ENCODE peak calls at places on chromosomes 16 and 17, in five cellular contexts. U is astrocyte of the cerebellum, N is body of pancreas, S is GM12864, Y is pancreas. X is an unnamed sample.

GRCh38 chr16:81634380-81635121 is 144.5 kb upstream of the PLCG2 start:
- DNase-seq in U (no peak), Y (no peak), N (no peak), S (no peak), X (no peak)

GRCh38 chr16:54055191-54055590 is 231.4 kb downstream of the IRX3 start:
- DNase-seq in N (no peak), U (no peak), Y (no peak), S (no peak), X (no peak)

GRCh38 chr17:2053380-2054261 is 1.3 kb upstream of the HIC1 start:
- DNase-seq in N (peak), U (no peak), Y (peak), S (no peak), X (no peak)

GRCh38 chr17:51850206-51850605 is 308.3 kb downstream of the CA10 start:
- DNase-seq in N (no peak), U (no peak), S (no peak), Y (no peak), X (no peak)

GRCh38 chr17:36001862-36002603 is 680 bp upstream of the CCL15 start:
- DNase-seq in N (peak), S (no peak), U (no peak), Y (peak), X (peak)

GRCh38 chr16:22346463-22346862 is 28.0 kb downstream of the CDR2 start:
- DNase-seq in Y (no peak), S (no peak), U (no peak), N (no peak), X (no peak)

GRCh38 chr16:82317411-82318168 is 147.6 kb upstream of the MPHOSPH6 start:
- DNase-seq in Y (no peak), N (no peak), U (no peak), S (no peak), X (no peak)

GRCh38 chr17:80872999-80873951 is 118.4 kb upstream of the CHMP6 start:
- DNase-seq in N (no peak), Y (no peak), S (no peak), U (no peak), X (no peak)

GRCh38 chr16:29719063-29719462 is 26.7 kb downstream of the C16orf54 start:
- DNase-seq in U (no peak), N (no peak), Y (no peak), S (no peak), X (no peak)

GRCh38 chr17:41773190-41773588 is 13.3 kb downstream of the JUP start:
- DNase-seq in U (peak), N (peak), S (no peak), Y (peak), X (peak)

GRCh38 chr16:73713817-73714495 is 582.7 kb upstream of the PSMD7 start:
- DNase-seq in U (no peak), S (no peak), N (no peak), Y (no peak), X (no peak)

GRCh38 chr16:3158014-3158497 is 23.2 kb downstream of the ZNF213 start:
- DNase-seq in N (peak), S (no peak), Y (peak), U (no peak), X (no peak)

GRCh38 chr17:16052486-16052885 is 52.9 kb downstream of the TTC19 start:
- DNase-seq in S (no peak), U (no peak), Y (no peak), N (no peak), X (no peak)

DNA sequence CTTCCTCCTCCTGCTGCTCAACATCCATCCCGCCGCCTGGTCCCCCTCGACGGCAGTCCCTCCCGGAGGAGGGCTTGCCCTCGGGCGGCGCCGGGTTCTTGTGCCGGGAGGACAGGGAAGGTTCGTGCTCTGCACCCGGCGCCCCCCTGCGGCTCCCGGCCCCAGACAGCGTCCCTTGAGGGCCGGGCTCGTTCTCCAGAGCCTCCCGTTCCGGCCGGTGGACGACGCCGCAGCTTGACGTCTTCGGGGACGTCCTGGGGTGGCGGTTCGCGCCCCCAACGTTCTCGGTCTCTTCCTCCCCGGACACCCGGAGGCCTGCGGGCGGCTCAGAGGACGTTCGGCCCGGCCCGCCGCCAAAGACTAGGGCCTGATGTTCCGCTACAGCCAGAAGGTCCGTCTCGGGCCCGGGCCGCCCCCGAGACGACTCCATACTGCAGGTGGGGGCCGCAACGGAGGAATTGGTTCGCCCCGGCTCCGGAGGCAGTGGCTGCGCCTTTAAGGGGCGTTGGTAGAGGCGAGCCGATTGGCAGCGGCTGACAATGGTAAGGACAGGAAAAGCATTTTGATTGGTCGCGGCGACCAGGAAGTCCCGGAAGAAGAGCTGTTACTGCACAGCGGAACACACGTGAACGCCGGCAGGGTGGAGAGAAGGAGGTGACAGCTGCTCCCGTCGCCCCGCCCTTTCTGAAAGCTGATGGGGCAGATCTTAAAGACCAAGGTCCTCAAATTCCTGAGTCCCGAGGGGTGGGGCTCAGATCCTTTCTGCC is at the start of gene BORCS6:
- DNase-seq in Y (peak), U (peak), S (peak), N (peak), X (peak)
- TF ChIP-seq CTCF in Y (no peak), U (no peak), S (peak), N (no peak), X (no peak)

GRCh38 chr17:78793968-78794367 is 11.9 kb upstream of the CYTH1 start:
- DNase-seq in S (no peak), Y (no peak), N (no peak), U (no peak), X (no peak)

GRCh38 chr17:78794399-78794798 is 12.3 kb upstream of the CYTH1 start:
- DNase-seq in N (no peak), Y (no peak), S (no peak), U (no peak), X (no peak)

GRCh38 chr17:78793415-78793814 is 11.3 kb upstream of the CYTH1 start:
- DNase-seq in U (no peak), N (no peak), S (no peak), Y (no peak), X (no peak)

GRCh38 chr17:78790552-78790951 is 8.5 kb upstream of the CYTH1 start:
- DNase-seq in U (no peak), S (no peak), N (no peak), Y (no peak), X (no peak)

DNA sequence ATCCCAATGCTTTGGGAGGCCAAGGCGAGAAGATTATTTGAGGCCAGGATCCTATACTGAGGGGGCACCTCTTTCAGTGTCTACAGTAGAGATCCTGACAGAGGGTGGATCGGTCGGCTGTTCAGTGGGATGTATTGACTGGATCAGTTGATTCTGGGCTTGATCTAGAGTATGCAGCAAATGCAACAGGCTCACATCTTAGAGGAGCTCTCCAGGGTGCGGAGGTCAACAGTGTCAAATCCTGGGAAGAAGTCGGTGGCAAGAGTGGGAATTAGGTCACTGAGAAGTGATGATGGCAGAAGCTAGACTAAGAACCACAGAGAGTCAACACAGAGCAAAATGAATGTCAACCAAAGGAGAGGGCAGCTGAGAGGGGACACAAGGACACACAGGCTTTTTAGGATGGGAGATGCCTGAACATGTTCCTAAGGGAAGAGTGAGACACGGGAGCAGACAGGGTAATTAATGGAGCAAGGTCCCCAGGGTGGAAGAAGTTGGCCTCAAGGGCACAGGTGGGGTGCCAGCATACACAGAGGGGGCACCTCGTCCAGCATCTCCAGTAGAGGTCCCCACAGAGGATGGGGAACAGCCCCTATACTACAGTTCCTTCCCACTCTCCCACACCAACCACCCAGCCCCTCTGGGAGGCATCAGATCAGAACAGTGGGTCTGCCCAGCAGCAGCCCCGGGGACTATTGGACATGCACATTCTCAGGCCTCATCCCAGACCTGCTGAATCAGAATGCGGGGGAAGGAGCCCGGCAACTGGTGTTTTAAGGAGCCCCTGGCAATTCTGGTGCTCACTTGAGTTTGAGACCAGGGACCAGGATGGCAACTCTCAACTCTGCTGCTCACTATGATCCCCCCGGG is 10.0 kb upstream of the CYTH1 start:
- DNase-seq in N (no peak), U (no peak), S (no peak), Y (no peak), X (no peak)
- TF ChIP-seq CTCF in N (no peak), U (no peak), S (no peak), Y (no peak), X (no peak)

GRCh38 chr16:50618238-50618918 is 62.7 kb downstream of the SNX20 start:
- DNase-seq in U (no peak), N (no peak), S (no peak), Y (peak), X (no peak)

GRCh38 chr16:50616386-50616785 is 64.7 kb downstream of the SNX20 start:
- DNase-seq in Y (peak), S (no peak), N (no peak), U (no peak), X (no peak)

GRCh38 chr16:50617630-50618184 is 63.4 kb downstream of the SNX20 start:
- DNase-seq in S (no peak), U (no peak), N (no peak), Y (no peak), X (no peak)

GRCh38 chr16:50615891-50616290 is 65.2 kb downstream of the SNX20 start:
- DNase-seq in N (no peak), S (no peak), U (no peak), Y (no peak), X (no peak)

DNA sequence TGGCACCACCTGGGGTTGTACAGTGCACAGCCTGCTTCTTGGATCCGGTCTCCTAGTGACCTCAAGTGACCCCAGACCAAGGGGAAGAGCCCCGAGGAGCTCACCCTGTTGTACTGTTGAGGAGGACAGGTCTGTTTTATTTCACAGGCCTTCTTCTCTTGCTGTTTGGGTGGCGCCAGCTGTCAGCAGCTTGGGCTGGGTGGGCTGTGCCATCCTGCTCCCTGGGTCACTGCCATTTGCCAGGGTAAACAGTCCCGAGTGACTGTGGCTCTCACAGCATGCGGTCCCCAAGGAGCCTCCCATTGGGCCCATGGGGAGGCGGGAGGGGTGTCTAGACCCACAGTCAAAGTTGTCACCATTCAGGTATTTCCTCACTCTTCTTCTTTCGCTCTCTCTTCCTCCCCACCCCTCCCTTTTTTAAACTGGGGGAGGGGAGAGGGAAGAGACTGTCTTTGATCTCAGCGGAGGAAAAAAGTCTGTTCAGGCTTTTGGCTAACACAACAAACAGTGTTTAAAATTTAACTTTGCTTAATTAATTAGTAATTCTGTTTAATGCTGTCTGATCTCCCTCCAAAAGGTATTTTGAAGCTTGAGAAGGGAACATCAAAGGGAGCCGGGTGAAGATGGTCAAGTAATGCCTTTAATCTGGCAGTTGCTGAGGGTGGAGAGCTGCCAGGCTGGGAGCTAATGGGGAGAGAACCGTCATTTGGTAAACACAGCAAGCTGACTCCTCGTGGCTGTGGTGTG is 64.1 kb downstream of the SNX20 start:
- DNase-seq in S (no peak), N (no peak), Y (peak), U (no peak), X (no peak)
- TF ChIP-seq CTCF in S (no peak), N (no peak), Y (no peak), U (no peak), X (no peak)

GRCh38 chr16:68636064-68636551 is 9.0 kb upstream of the CDH3 start:
- DNase-seq in N (no peak), Y (no peak), S (no peak), U (no peak), X (no peak)

GRCh38 chr16:68642047-68642435 is 3.1 kb upstream of the CDH3 start:
- DNase-seq in U (no peak), Y (no peak), S (no peak), N (no peak), X (no peak)

GRCh38 chr16:68640972-68641371 is 4.1 kb upstream of the CDH3 start:
- DNase-seq in U (no peak), Y (no peak), S (no peak), N (no peak), X (no peak)

GRCh38 chr16:68642436-68643064 is 2.6 kb upstream of the CDH3 start:
- DNase-seq in U (no peak), Y (no peak), N (no peak), S (no peak), X (no peak)

DNA sequence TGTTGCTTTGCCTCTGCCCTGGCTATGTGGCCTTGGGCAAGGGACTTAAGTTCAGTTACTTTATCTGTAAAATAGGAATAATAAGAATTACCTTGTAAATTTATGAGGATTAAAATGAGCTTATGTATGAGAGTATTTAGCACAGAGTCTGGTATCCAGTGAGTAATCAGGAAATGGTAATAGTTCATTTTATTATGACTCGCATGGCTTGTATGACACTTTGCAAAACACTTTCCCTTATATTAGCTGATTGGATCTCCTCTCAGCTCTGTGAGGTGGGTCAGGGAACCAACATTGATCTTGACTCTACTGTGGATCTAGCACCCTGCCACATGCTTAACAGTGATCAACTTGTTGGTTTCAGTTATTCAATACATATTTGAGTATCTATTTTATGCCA is 8.3 kb upstream of the CDH3 start:
- DNase-seq in Y (no peak), N (no peak), S (no peak), U (no peak), X (no peak)
- TF ChIP-seq CTCF in Y (no peak), N (no peak), S (no peak), U (no peak), X (no peak)

GRCh38 chr17:7992924-7993323 is 9.5 kb upstream of the GUCY2D start:
- DNase-seq in S (no peak), Y (no peak), U (no peak), N (no peak), X (no peak)

GRCh38 chr17:8001976-8002645 is at the start of gene GUCY2D:
- DNase-seq in S (no peak), N (no peak), U (no peak), Y (peak), X (no peak)

GRCh38 chr17:7993972-7994589 is 8.3 kb upstream of the GUCY2D start:
- DNase-seq in S (no peak), Y (no peak), U (no peak), N (no peak), X (no peak)

GRCh38 chr17:7992516-7992915 is 9.9 kb upstream of the GUCY2D start:
- DNase-seq in Y (no peak), S (no peak), N (no peak), U (peak), X (no peak)

GRCh38 chr17:7997186-7997585 is 5.2 kb upstream of the GUCY2D start:
- DNase-seq in S (no peak), U (no peak), Y (peak), N (peak), X (no peak)
- TF ChIP-seq CTCF in S (peak), U (peak), Y (no peak), N (peak), X (peak)

GRCh38 chr16:66511615-66512500 is 38.1 kb downstream of the TK2 start:
- DNase-seq in Y (no peak), S (no peak), N (no peak), U (peak), X (no peak)
- TF ChIP-seq CTCF in Y (no peak), S (peak), N (no peak), U (no peak), X (peak)

GRCh38 chr17:12342609-12343248 is 322.1 kb downstream of the MAP2K4 start:
- DNase-seq in Y (no peak), U (no peak), S (peak), N (peak), X (no peak)
- TF ChIP-seq CTCF in Y (peak), U (peak), S (peak), N (peak), X (peak)

GRCh38 chr16:50323335-50324011 is 45.3 kb downstream of the BRD7 start:
- DNase-seq in S (no peak), Y (no peak), N (no peak), U (no peak), X (no peak)
- TF ChIP-seq CTCF in S (peak), Y (no peak), N (no peak), U (peak), X (no peak)

DNA sequence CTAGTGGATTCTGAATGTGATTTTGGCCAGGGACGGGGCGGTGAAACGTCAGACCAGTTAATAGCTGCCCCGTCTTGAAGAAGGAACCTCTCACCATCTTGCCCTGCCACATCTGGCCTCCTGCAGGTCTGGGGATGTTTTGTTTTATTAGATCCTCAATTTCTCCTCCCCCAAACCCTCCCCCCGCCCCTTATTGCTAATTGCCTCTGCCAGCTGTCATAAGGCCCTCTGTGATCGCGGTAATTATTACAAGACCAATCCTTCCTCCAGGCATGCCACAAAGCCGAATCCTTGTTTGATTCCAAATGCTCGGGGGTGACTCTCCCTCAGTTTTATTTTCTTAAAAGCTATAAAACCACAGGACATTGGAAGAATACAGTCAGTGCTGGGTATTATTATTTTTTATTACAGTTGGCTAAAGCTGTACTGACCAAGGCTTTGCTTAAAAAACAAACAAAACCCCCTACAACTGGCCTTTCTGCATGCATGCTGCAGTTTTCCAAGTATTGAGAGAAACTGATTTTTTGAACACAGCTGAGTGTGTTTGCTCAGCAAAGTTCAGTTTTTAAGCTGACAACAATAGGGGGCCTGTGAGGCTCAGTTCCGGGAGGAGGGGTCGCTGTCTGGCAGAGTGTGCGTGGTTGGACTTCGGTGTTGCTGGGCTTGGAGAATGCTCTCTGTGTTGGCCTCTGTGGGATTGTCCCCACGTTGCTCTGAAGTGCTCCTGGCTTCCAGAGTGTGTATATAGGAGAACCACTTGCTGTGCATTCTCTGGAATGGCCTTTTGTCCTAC is 1.7 kb downstream of the KSR1 start:
- DNase-seq in Y (no peak), U (peak), S (no peak), N (no peak), X (no peak)
- TF ChIP-seq CTCF in Y (no peak), U (no peak), S (no peak), N (no peak), X (no peak)